ENCODE peak calls at places on chromosomes 2 and 18, in four cellular contexts. One of them, this sample, is unnamed.

GRCh38 chr2:224885836-224886547 is 156.3 kb downstream of the DOCK10 start:
- DNase-seq in GM23338: no peak
- DNase-seq in neural progenitor cell: no peak
- DNase-seq in hepatocyte: no peak
- DNase-seq in this sample: peak; percentile 92

GRCh38 chr2:101679037-101679726 is 18.3 kb upstream of the MAP4K4 start:
- DNase-seq in GM23338: no peak
- DNase-seq in neural progenitor cell: no peak
- DNase-seq in hepatocyte: no peak
- DNase-seq in this sample: peak; percentile 79

GRCh38 chr2:96946625-96947024 is 39.8 kb downstream of the FAM178B start:
- DNase-seq in GM23338: no peak
- DNase-seq in neural progenitor cell: no peak
- DNase-seq in hepatocyte: no peak
- DNase-seq in this sample: no peak

GRCh38 chr18:9850297-9850696 is 35.5 kb upstream of the TXNDC2 start:
- DNase-seq in GM23338: no peak
- DNase-seq in neural progenitor cell: no peak
- DNase-seq in hepatocyte: no peak
- DNase-seq in this sample: no peak

GRCh38 chr2:148999451-148999891 is 39.0 kb upstream of the LYPD6B start:
- DNase-seq in GM23338: peak; percentile 55
- DNase-seq in neural progenitor cell: peak; percentile 28
- DNase-seq in hepatocyte: peak; percentile 70
- DNase-seq in this sample: peak; percentile 22

GRCh38 chr2:129748250-129748649 is 231.2 kb upstream of the RAB6C start:
- DNase-seq in GM23338: no peak
- DNase-seq in neural progenitor cell: no peak
- DNase-seq in hepatocyte: no peak
- DNase-seq in this sample: no peak

GRCh38 chr2:105176429-105176828 is 65.1 kb upstream of the GPR45 start:
- DNase-seq in GM23338: no peak
- DNase-seq in neural progenitor cell: no peak
- DNase-seq in hepatocyte: no peak
- DNase-seq in this sample: no peak

GRCh38 chr2:71583876-71584275 is 130.5 kb downstream of the DYSF start:
- DNase-seq in GM23338: no peak
- DNase-seq in neural progenitor cell: no peak
- DNase-seq in hepatocyte: no peak
- DNase-seq in this sample: peak; percentile 29

GRCh38 chr18:8507881-8508280 is 101.4 kb upstream of the RAB12 start:
- DNase-seq in GM23338: no peak
- DNase-seq in neural progenitor cell: no peak
- DNase-seq in hepatocyte: no peak
- DNase-seq in this sample: peak; percentile 71

GRCh38 chr2:119202610-119203351 is 20.9 kb upstream of the STEAP3 start:
- DNase-seq in GM23338: no peak
- DNase-seq in neural progenitor cell: no peak
- DNase-seq in hepatocyte: no peak
- DNase-seq in this sample: no peak

GRCh38 chr2:19738707-19739106 is 163.1 kb downstream of the TTC32 start:
- DNase-seq in GM23338: no peak
- DNase-seq in neural progenitor cell: no peak
- DNase-seq in hepatocyte: no peak
- DNase-seq in this sample: peak; percentile 82

GRCh38 chr2:225994748-225995405 is 595.4 kb downstream of the NYAP2 start:
- DNase-seq in GM23338: no peak
- DNase-seq in neural progenitor cell: no peak
- DNase-seq in hepatocyte: no peak
- DNase-seq in this sample: peak; percentile 41

GRCh38 chr2:225993430-225993829 is 593.9 kb downstream of the NYAP2 start:
- DNase-seq in GM23338: no peak
- DNase-seq in neural progenitor cell: no peak
- DNase-seq in hepatocyte: no peak
- DNase-seq in this sample: peak; percentile 52

GRCh38 chr2:225996477-225996858 is 597.0 kb downstream of the NYAP2 start:
- DNase-seq in GM23338: no peak
- DNase-seq in neural progenitor cell: no peak
- DNase-seq in hepatocyte: no peak
- DNase-seq in this sample: peak; percentile 25

GRCh38 chr2:225998125-225998524 is 598.6 kb downstream of the NYAP2 start:
- DNase-seq in GM23338: no peak
- DNase-seq in neural progenitor cell: no peak
- DNase-seq in hepatocyte: no peak
- DNase-seq in this sample: no peak

DNA sequence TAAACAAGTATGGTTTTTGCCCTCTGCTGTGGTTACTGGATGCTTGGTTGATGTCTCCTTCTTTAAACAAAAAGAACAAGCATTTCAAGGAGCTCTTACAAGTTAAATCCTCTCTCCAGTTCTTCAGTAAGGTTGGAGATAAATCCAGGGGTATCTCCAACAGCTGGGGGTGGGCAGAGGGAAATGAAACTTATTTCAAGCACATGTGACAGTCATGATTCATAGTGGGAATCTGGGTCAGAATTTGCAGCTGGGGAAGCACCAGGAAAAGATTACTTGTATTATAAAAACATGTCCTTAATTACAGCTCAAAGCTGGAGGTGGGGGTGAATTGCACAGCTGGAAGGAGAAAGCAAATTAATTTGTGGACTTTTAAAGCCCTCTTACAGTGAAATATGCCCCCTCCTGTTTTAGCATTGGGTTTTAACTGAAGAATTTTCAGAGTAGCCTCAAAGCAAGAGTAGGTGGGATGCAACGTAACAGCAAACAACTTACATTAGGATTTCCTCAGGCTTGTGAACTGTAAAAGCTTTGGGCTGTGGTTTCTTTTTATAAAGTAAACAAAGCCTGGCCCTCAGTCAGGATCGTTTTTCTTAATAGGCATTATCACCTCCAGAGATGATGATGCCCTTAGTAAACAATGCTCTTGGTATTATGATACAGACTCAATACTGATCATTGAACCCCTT is 596.4 kb downstream of the NYAP2 start:
- DNase-seq in GM23338: no peak
- DNase-seq in neural progenitor cell: no peak
- DNase-seq in hepatocyte: no peak
- DNase-seq in this sample: peak; percentile 47
- H2AFZ ChIP-seq in GM23338: no peak overlapping the region
- H2AFZ ChIP-seq in neural progenitor cell: peak overlapping the region; percentile 77
- H2AFZ ChIP-seq in hepatocyte: no peak overlapping the region
- H2AFZ ChIP-seq in this sample: peak overlapping the region; percentile 41

DNA sequence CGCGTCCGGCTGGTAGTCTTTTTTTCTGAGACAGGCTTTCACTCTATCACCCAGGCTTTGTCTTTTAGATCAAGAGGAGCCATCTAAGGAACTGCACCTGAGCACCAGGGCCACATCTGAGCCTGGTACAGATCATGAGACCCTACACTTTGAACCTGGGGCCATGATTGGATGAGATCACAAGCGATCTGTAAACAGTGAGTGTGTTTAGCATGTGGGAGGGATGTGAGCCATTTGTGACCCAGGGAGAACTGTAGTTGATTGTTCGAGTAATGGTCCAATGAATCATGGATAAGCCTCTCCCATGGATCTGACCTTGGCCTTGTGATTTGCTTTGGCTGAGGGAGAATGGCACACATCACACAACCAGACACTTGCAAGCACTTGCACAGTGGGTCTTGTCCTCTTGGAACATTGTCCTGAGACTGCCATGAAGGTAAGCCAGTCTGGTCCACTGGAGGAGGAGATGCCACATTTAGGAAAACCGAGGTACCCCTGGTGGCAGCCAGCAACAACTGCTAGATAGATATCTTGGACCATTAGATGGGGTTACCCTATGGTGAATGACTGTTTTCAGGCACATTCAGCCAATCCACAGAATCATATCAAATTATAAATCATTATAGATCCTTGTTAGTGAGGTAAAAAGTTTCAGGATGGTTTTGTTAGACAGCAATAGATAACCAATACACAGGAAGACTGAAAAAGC is 19.5 kb upstream of the DTNB start:
- DNase-seq in GM23338: no peak
- DNase-seq in neural progenitor cell: no peak
- DNase-seq in hepatocyte: no peak
- DNase-seq in this sample: no peak
- TF ChIP-seq EZH2 in GM23338: no peak
- TF ChIP-seq EZH2 in neural progenitor cell: no peak
- TF ChIP-seq EZH2 in hepatocyte: no peak
- TF ChIP-seq EZH2 in this sample: no peak

GRCh38 chr2:144133881-144134280 is 386.0 kb downstream of the ZEB2 start:
- DNase-seq in GM23338: peak; percentile 7
- DNase-seq in neural progenitor cell: no peak
- DNase-seq in hepatocyte: no peak
- DNase-seq in this sample: no peak

GRCh38 chr2:144130551-144130950 is 389.4 kb downstream of the ZEB2 start:
- DNase-seq in GM23338: no peak
- DNase-seq in neural progenitor cell: no peak
- DNase-seq in hepatocyte: no peak
- DNase-seq in this sample: no peak

GRCh38 chr2:144128104-144128746 is 391.7 kb downstream of the ZEB2 start:
- DNase-seq in GM23338: no peak
- DNase-seq in neural progenitor cell: no peak
- DNase-seq in hepatocyte: no peak
- DNase-seq in this sample: no peak

GRCh38 chr2:144132357-144132756 is 387.6 kb downstream of the ZEB2 start:
- DNase-seq in GM23338: no peak
- DNase-seq in neural progenitor cell: no peak
- DNase-seq in hepatocyte: no peak
- DNase-seq in this sample: peak; percentile 58

GRCh38 chr2:144131042-144131441 is 388.9 kb downstream of the ZEB2 start:
- DNase-seq in GM23338: no peak
- DNase-seq in neural progenitor cell: no peak
- DNase-seq in hepatocyte: no peak
- DNase-seq in this sample: peak; percentile 60
- TF ChIP-seq EZH2phosphoT487 in GM23338: no peak
- TF ChIP-seq EZH2phosphoT487 in neural progenitor cell: no peak
- TF ChIP-seq EZH2phosphoT487 in hepatocyte: no peak
- TF ChIP-seq EZH2phosphoT487 in this sample: no peak

GRCh38 chr2:443754-444153 is 155.9 kb upstream of the ALKAL2 start:
- DNase-seq in GM23338: no peak
- DNase-seq in neural progenitor cell: no peak
- DNase-seq in hepatocyte: no peak
- DNase-seq in this sample: no peak
- H2AFZ ChIP-seq in GM23338: no peak overlapping the region
- H2AFZ ChIP-seq in neural progenitor cell: no peak overlapping the region
- H2AFZ ChIP-seq in hepatocyte: no peak overlapping the region
- H2AFZ ChIP-seq in this sample: no peak overlapping the region

DNA sequence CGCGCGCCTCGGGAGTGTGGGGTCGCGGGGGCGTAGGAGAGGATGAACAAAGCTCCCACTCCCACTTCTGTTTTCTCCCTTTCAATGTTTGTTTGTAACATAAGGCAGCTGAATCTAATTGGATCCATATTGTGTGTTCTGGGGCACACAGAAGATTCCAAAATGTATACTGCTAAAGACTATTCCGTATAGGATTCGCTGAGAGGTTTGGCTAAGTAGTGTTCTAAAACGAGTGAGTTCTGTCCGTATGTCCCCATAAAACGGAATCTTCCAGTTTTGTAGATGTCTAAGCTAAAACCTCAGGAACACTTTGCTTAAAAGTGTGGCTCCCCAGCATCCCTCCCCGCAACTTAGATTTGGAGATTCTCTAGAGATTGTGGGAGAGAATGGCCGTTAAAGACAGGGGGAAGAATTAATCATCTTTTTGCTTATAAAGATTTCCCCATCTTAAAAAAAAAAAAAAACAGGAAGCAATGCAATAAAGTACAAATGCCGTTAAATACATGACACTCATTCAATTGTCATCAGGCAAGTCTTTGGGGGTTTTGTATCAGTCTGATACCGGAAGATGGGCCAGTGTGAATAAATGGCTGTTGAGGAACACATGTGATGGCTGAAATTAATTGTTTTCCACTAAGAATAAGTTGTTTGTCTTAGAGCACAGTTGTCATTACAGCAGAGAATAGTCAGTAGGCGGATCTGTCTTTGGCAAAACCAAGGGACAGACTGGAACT is 1.5 kb downstream of the EMILIN2 start:
- DNase-seq in GM23338: no peak
- DNase-seq in neural progenitor cell: no peak
- DNase-seq in hepatocyte: no peak
- DNase-seq in this sample: peak; percentile 41
- TF ChIP-seq EZH2 in GM23338: peak; percentile 79
- TF ChIP-seq EZH2 in neural progenitor cell: peak; percentile 60
- TF ChIP-seq EZH2 in hepatocyte: no peak
- TF ChIP-seq EZH2 in this sample: no peak

DNA sequence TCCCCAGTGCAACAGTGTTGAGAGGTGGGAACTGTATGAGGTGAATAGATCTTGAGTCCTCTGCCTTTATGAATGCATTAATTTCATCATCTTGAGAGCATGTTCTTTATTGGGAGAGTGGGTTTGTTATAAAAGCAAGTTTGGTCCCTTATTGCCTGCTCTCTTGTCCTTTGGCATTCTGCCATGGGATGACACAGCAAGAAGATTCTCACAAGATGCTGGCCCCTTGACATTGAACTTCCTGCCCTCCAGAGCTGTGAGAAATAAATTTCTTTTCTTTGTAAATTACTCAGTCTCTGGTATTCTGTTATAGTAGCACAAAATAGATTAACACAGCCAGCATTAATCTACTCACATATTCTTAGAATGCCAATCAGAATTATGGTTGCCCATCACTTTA is 108.6 kb downstream of the EHBP1 start:
- DNase-seq in GM23338: no peak
- DNase-seq in neural progenitor cell: no peak
- DNase-seq in hepatocyte: no peak
- DNase-seq in this sample: peak; percentile 77
- TF ChIP-seq EZH2phosphoT487 in GM23338: no peak
- TF ChIP-seq EZH2phosphoT487 in neural progenitor cell: no peak
- TF ChIP-seq EZH2phosphoT487 in hepatocyte: no peak
- TF ChIP-seq EZH2phosphoT487 in this sample: no peak

GRCh38 chr2:42495234-42495581 is 1.4 kb upstream of the KCNG3 start:
- DNase-seq in GM23338: no peak
- DNase-seq in neural progenitor cell: no peak
- DNase-seq in hepatocyte: no peak
- DNase-seq in this sample: no peak
- H2AFZ ChIP-seq in GM23338: no peak overlapping the region
- H2AFZ ChIP-seq in neural progenitor cell: peak overlapping the region; percentile 80
- H2AFZ ChIP-seq in hepatocyte: no peak overlapping the region
- H2AFZ ChIP-seq in this sample: peak overlapping the region; percentile 82

DNA sequence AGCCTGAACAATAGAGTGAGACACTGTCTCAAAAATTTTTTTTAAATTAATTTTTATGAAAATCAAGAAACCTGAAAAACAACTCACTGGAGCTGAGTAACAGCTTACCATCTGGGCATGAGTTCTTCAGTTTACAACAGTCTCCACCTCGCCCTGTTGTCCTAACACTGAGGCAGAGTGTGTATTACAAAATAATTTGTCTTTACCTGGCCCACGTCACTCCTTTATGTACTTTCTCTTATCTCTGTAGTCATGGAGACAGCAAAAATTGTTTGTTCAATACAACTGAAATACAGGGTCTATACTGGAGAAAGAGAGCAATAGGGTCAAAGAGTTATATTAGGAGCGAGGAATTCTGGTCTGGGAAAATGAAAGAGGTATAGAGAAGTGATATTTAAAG is 48.1 kb downstream of the CYTIP start:
- DNase-seq in GM23338: no peak
- DNase-seq in neural progenitor cell: no peak
- DNase-seq in hepatocyte: peak; percentile 50
- DNase-seq in this sample: no peak
- TF ChIP-seq EZH2 in GM23338: no peak
- TF ChIP-seq EZH2 in neural progenitor cell: no peak
- TF ChIP-seq EZH2 in hepatocyte: no peak
- TF ChIP-seq EZH2 in this sample: no peak

GRCh38 chr2:205524656-205525055 is 157.6 kb upstream of the NRP2 start:
- DNase-seq in GM23338: no peak
- DNase-seq in neural progenitor cell: no peak
- DNase-seq in hepatocyte: no peak
- DNase-seq in this sample: no peak
- TF ChIP-seq EZH2phosphoT487 in GM23338: no peak
- TF ChIP-seq EZH2phosphoT487 in neural progenitor cell: no peak
- TF ChIP-seq EZH2phosphoT487 in hepatocyte: no peak
- TF ChIP-seq EZH2phosphoT487 in this sample: no peak